ENCODE peak calls at places on chromosomes 13 and 19, in ten cellular contexts. B is fibroblast of lung, Q is psoas muscle, W is cardiac muscle cell, R is PC-9, H is gastrocnemius medialis, E is endothelial cell, S is left lung, D is pancreas, P is GM20000. L is an unnamed sample.

GRCh38 chr19:6671960-6672359 is 2.0 kb upstream of the TNFSF14 start:
- DNase-seq in Q (no peak), R (no peak), W (no peak), S (no peak), D (no peak), P (no peak), E (no peak), B (no peak), H (no peak), L (no peak)

GRCh38 chr13:64556391-64556790 is 2673.7 kb downstream of the PCDH9 start:
- DNase-seq in S (no peak), D (no peak), R (no peak), W (no peak), Q (no peak), E (no peak), P (no peak), B (no peak), H (no peak), L (no peak)

GRCh38 chr19:48724796-48725753 is 5.5 kb upstream of the MAMSTR start:
- DNase-seq in Q (no peak), P (peak; percentile 81), B (peak; percentile 93), S (no peak), W (peak; percentile 66), H (no peak), R (peak; percentile 37), E (peak; percentile 68), D (peak; percentile 64), L (peak; percentile 51)

GRCh38 chr13:64755961-64756360 is 2474.2 kb downstream of the PCDH9 start:
- DNase-seq in Q (no peak), W (no peak), P (no peak), R (no peak), H (no peak), S (no peak), D (no peak), B (no peak), E (no peak), L (no peak)

GRCh38 chr13:110262494-110262893 is 44.5 kb downstream of the COL4A1 start:
- DNase-seq in B (no peak), D (no peak), S (no peak), Q (no peak), P (no peak), E (no peak), H (no peak), W (no peak), R (no peak), L (no peak)

GRCh38 chr19:40610396-40611064 is 9.4 kb downstream of the LTBP4 start:
- DNase-seq in S (peak; percentile 87), D (peak; percentile 75), B (no peak), P (no peak), E (no peak), R (no peak), W (no peak), H (peak; percentile 45), Q (peak; percentile 72), L (no peak)

GRCh38 chr19:44951179-44952159 is 3.7 kb upstream of the CLPTM1 start:
- DNase-seq in E (peak; percentile 64), H (peak; percentile 26), W (peak; percentile 91), B (peak; percentile 89), R (peak; percentile 49), D (peak; percentile 68), Q (peak; percentile 21), S (no peak), P (peak; percentile 74), L (peak; percentile 84)

GRCh38 chr19:28948531-28948930 is 264.4 kb downstream of the UQCRFS1 start:
- DNase-seq in B (no peak), Q (no peak), D (no peak), R (no peak), S (no peak), W (no peak), E (no peak), P (no peak), H (no peak), L (no peak)

GRCh38 chr19:37995346-37995745 is 88.3 kb downstream of the SIPA1L3 start:
- DNase-seq in P (no peak), R (no peak), B (no peak), S (no peak), E (no peak), Q (no peak), H (no peak), W (no peak), D (no peak), L (no peak)

GRCh38 chr19:2455481-2456300 is 1.1 kb downstream of the LMNB2 start:
- DNase-seq in B (no peak), P (peak; percentile 90), S (peak; percentile 88), D (peak; percentile 46), Q (peak; percentile 40), W (no peak), E (no peak), H (no peak), R (no peak), L (no peak)

GRCh38 chr13:32852568-32852967 is 163.7 kb upstream of the KL start:
- DNase-seq in W (no peak), B (peak; percentile 69), P (no peak), S (no peak), E (no peak), Q (no peak), R (no peak), D (no peak), H (no peak), L (no peak)

GRCh38 chr13:44393391-44393790 is 19.8 kb downstream of the SERP2 start:
- DNase-seq in H (no peak), W (no peak), Q (no peak), P (no peak), S (no peak), E (no peak), B (no peak), D (peak; percentile 29), R (no peak), L (no peak)

GRCh38 chr19:30307191-30307974 is 64.8 kb upstream of the ZNF536 start:
- DNase-seq in W (no peak), P (no peak), H (no peak), B (no peak), S (no peak), R (no peak), E (no peak), D (no peak), Q (no peak), L (no peak)

GRCh38 chr13:85261757-85262346 is 537.4 kb downstream of the SLITRK6 start:
- DNase-seq in W (peak; percentile 28), H (no peak), S (no peak), R (no peak), Q (no peak), E (no peak), D (no peak), B (peak; percentile 39), P (no peak), L (no peak)
- TF ChIP-seq CTCF in W (peak; percentile 65), H (no peak), S (no peak), R (peak; percentile 55), Q (no peak), E (peak; percentile 59), D (no peak), B (peak; percentile 59), P (no peak), L (peak; percentile 58)

GRCh38 chr19:49817964-49818690 is at the start of gene MED25:
- DNase-seq in D (peak; percentile 88), E (peak; percentile 88), P (peak; percentile 93), B (peak; percentile 88), R (peak; percentile 89), H (peak; percentile 73), S (peak; percentile 96), Q (peak; percentile 89), W (peak; percentile 86), L (peak; percentile 93)

GRCh38 chr19:49816616-49817015 is 1.5 kb upstream of the MED25 start:
- DNase-seq in B (no peak), D (no peak), R (no peak), S (no peak), H (no peak), Q (no peak), P (no peak), E (no peak), W (no peak), L (no peak)

GRCh38 chr19:49820125-49820524 is 2.0 kb downstream of the MED25 start:
- DNase-seq in H (no peak), R (no peak), P (no peak), W (no peak), S (no peak), D (no peak), E (no peak), Q (no peak), B (no peak), L (no peak)

GRCh38 chr19:49823472-49823871 is 5.4 kb downstream of the MED25 start:
- DNase-seq in Q (no peak), D (no peak), H (no peak), W (no peak), S (no peak), R (no peak), B (no peak), E (no peak), P (no peak), L (no peak)

GRCh38 chr19:49818691-49819331 is 722 bp downstream of the MED25 start:
- DNase-seq in S (no peak), H (no peak), E (peak; percentile 51), D (no peak), P (no peak), R (peak; percentile 18), W (no peak), B (no peak), Q (no peak), L (peak; percentile 37)
- TF ChIP-seq CTCF in S (no peak), H (no peak), E (no peak), D (no peak), P (no peak), R (no peak), W (no peak), B (no peak), Q (no peak), L (no peak)

GRCh38 chr19:5303208-5303607 is 37.4 kb downstream of the PTPRS start:
- DNase-seq in P (no peak), E (no peak), H (no peak), S (no peak), D (no peak), B (no peak), W (no peak), R (no peak), Q (no peak), L (no peak)

GRCh38 chr19:5304486-5304885 is 36.1 kb downstream of the PTPRS start:
- DNase-seq in R (no peak), H (no peak), B (no peak), P (no peak), Q (no peak), S (no peak), E (no peak), D (no peak), W (no peak), L (no peak)

GRCh38 chr19:5305163-5305562 is 35.4 kb downstream of the PTPRS start:
- DNase-seq in W (no peak), B (no peak), Q (no peak), H (no peak), P (no peak), E (no peak), D (no peak), R (no peak), S (no peak), L (no peak)

GRCh38 chr19:5299137-5299536 is 41.5 kb downstream of the PTPRS start:
- DNase-seq in S (no peak), D (no peak), P (no peak), E (no peak), H (no peak), B (no peak), R (no peak), Q (no peak), W (no peak), L (no peak)

GRCh38 chr19:5302396-5302795 is 38.2 kb downstream of the PTPRS start:
- DNase-seq in P (no peak), D (no peak), R (no peak), S (no peak), W (no peak), B (no peak), E (no peak), Q (no peak), H (no peak), L (no peak)
- TF ChIP-seq CTCF in P (no peak), D (no peak), R (no peak), S (no peak), W (no peak), B (no peak), E (no peak), Q (no peak), H (no peak), L (no peak)

GRCh38 chr19:11737964-11738745 is 591 bp downstream of the ZNF823 start:
- DNase-seq in E (peak; percentile 49), Q (peak; percentile 28), S (peak; percentile 91), W (peak; percentile 64), D (peak; percentile 74), R (peak; percentile 63), H (peak; percentile 2), B (peak; percentile 12), P (peak; percentile 70), L (peak; percentile 83)
- TF ChIP-seq CTCF in E (no peak), Q (no peak), S (no peak), W (peak; percentile 29), D (no peak), R (no peak), H (no peak), B (no peak), P (no peak), L (no peak)

L was measured in Caco-2.